ENCODE peak calls at places on chromosomes 12 and 14, in seven cellular contexts. One of them, this sample, is unnamed.

GRCh38 chr14:24351517-24351916 is 11.7 kb upstream of the RIPK3 start:
- DNase-seq in cardiac fibroblast: peak
- DNase-seq in ascending aorta: no peak
- DNase-seq in AG04449: no peak
- DNase-seq in kidney epithelial cell: no peak
- DNase-seq in upper lobe of right lung: no peak
- DNase-seq in astrocyte: no peak
- DNase-seq in this sample: no peak

GRCh38 chr12:7142809-7143465 is 12.8 kb downstream of the CLSTN3 start:
- DNase-seq in AG04449: no peak
- DNase-seq in cardiac fibroblast: no peak
- DNase-seq in upper lobe of right lung: peak
- DNase-seq in astrocyte: no peak
- DNase-seq in ascending aorta: no peak
- DNase-seq in kidney epithelial cell: no peak
- DNase-seq in this sample: no peak

GRCh38 chr12:54304187-54304810 is 3.5 kb upstream of the NFE2 start:
- DNase-seq in upper lobe of right lung: peak
- DNase-seq in AG04449: no peak
- DNase-seq in astrocyte: peak
- DNase-seq in ascending aorta: peak
- DNase-seq in cardiac fibroblast: peak
- DNase-seq in kidney epithelial cell: no peak
- DNase-seq in this sample: no peak

GRCh38 chr12:72270246-72270645 is 1.9 kb upstream of the TRHDE start:
- DNase-seq in upper lobe of right lung: no peak
- DNase-seq in ascending aorta: no peak
- DNase-seq in cardiac fibroblast: no peak
- DNase-seq in kidney epithelial cell: no peak
- DNase-seq in AG04449: no peak
- DNase-seq in astrocyte: no peak
- DNase-seq in this sample: no peak

GRCh38 chr12:62163368-62163767 is 96.8 kb upstream of the USP15 start:
- DNase-seq in upper lobe of right lung: no peak
- DNase-seq in AG04449: no peak
- DNase-seq in kidney epithelial cell: no peak
- DNase-seq in ascending aorta: no peak
- DNase-seq in cardiac fibroblast: no peak
- DNase-seq in astrocyte: no peak
- DNase-seq in this sample: no peak

GRCh38 chr14:95760596-95760995 is 46.7 kb upstream of the TCL1A start:
- DNase-seq in AG04449: no peak
- DNase-seq in ascending aorta: no peak
- DNase-seq in cardiac fibroblast: no peak
- DNase-seq in kidney epithelial cell: no peak
- DNase-seq in astrocyte: no peak
- DNase-seq in upper lobe of right lung: no peak
- DNase-seq in this sample: no peak

GRCh38 chr12:460301-461230 is 827 bp downstream of the B4GALNT3 start:
- DNase-seq in astrocyte: no peak
- DNase-seq in AG04449: no peak
- DNase-seq in kidney epithelial cell: no peak
- DNase-seq in ascending aorta: peak
- DNase-seq in upper lobe of right lung: peak
- DNase-seq in cardiac fibroblast: no peak
- DNase-seq in this sample: no peak

GRCh38 chr12:131948166-131948712 is 1.5 kb upstream of the EP400 start:
- DNase-seq in astrocyte: no peak
- DNase-seq in ascending aorta: no peak
- DNase-seq in cardiac fibroblast: no peak
- DNase-seq in kidney epithelial cell: no peak
- DNase-seq in upper lobe of right lung: no peak
- DNase-seq in AG04449: no peak
- DNase-seq in this sample: no peak

GRCh38 chr12:24759155-24759554 is 189.7 kb downstream of the BCAT1 start:
- DNase-seq in upper lobe of right lung: no peak
- DNase-seq in kidney epithelial cell: no peak
- DNase-seq in cardiac fibroblast: peak
- DNase-seq in AG04449: no peak
- DNase-seq in ascending aorta: no peak
- DNase-seq in astrocyte: peak
- DNase-seq in this sample: no peak

GRCh38 chr12:93780115-93780641 is 103.0 kb downstream of the CRADD start:
- DNase-seq in kidney epithelial cell: no peak
- DNase-seq in upper lobe of right lung: no peak
- DNase-seq in ascending aorta: no peak
- DNase-seq in AG04449: no peak
- DNase-seq in cardiac fibroblast: peak
- DNase-seq in astrocyte: no peak
- DNase-seq in this sample: no peak

GRCh38 chr12:104212516-104212915 is 3.1 kb upstream of the TXNRD1 start:
- DNase-seq in astrocyte: no peak
- DNase-seq in kidney epithelial cell: no peak
- DNase-seq in cardiac fibroblast: no peak
- DNase-seq in ascending aorta: no peak
- DNase-seq in AG04449: no peak
- DNase-seq in upper lobe of right lung: no peak
- DNase-seq in this sample: no peak

GRCh38 chr14:81406863-81407262 is 6.7 kb upstream of the STON2 start:
- DNase-seq in astrocyte: peak
- DNase-seq in ascending aorta: no peak
- DNase-seq in kidney epithelial cell: peak
- DNase-seq in upper lobe of right lung: no peak
- DNase-seq in cardiac fibroblast: peak
- DNase-seq in AG04449: no peak
- DNase-seq in this sample: no peak

GRCh38 chr12:75428767-75429166 is 37.9 kb downstream of the GLIPR1L2 start:
- DNase-seq in upper lobe of right lung: no peak
- DNase-seq in kidney epithelial cell: no peak
- DNase-seq in AG04449: no peak
- DNase-seq in cardiac fibroblast: no peak
- DNase-seq in ascending aorta: no peak
- DNase-seq in astrocyte: no peak
- DNase-seq in this sample: no peak

GRCh38 chr12:2580821-2581220 is 213.9 kb upstream of the FKBP4 start:
- DNase-seq in upper lobe of right lung: no peak
- DNase-seq in kidney epithelial cell: no peak
- DNase-seq in astrocyte: peak
- DNase-seq in cardiac fibroblast: peak
- DNase-seq in AG04449: peak
- DNase-seq in ascending aorta: no peak
- DNase-seq in this sample: no peak

GRCh38 chr12:74401966-74402365 is 135.7 kb upstream of the ATXN7L3B start:
- DNase-seq in ascending aorta: no peak
- DNase-seq in cardiac fibroblast: no peak
- DNase-seq in AG04449: no peak
- DNase-seq in upper lobe of right lung: no peak
- DNase-seq in astrocyte: no peak
- DNase-seq in kidney epithelial cell: no peak
- DNase-seq in this sample: no peak

GRCh38 chr14:101451166-101451565 is 110.1 kb upstream of the DIO3 start:
- DNase-seq in kidney epithelial cell: no peak
- DNase-seq in AG04449: no peak
- DNase-seq in astrocyte: no peak
- DNase-seq in upper lobe of right lung: no peak
- DNase-seq in ascending aorta: no peak
- DNase-seq in cardiac fibroblast: no peak
- DNase-seq in this sample: no peak

GRCh38 chr12:121611306-121611705 is 15.0 kb upstream of the ORAI1 start:
- DNase-seq in astrocyte: no peak
- DNase-seq in cardiac fibroblast: no peak
- DNase-seq in ascending aorta: no peak
- DNase-seq in upper lobe of right lung: no peak
- DNase-seq in kidney epithelial cell: no peak
- DNase-seq in AG04449: no peak
- DNase-seq in this sample: no peak

GRCh38 chr12:6457220-6457945 is 5.5 kb downstream of the TAPBPL start:
- DNase-seq in AG04449: no peak
- DNase-seq in ascending aorta: peak
- DNase-seq in kidney epithelial cell: no peak
- DNase-seq in cardiac fibroblast: no peak
- DNase-seq in astrocyte: no peak
- DNase-seq in upper lobe of right lung: no peak
- DNase-seq in this sample: no peak

GRCh38 chr14:52583544-52583943 is 30.9 kb downstream of the GPR137C start:
- DNase-seq in ascending aorta: no peak
- DNase-seq in AG04449: no peak
- DNase-seq in cardiac fibroblast: peak
- DNase-seq in kidney epithelial cell: no peak
- DNase-seq in upper lobe of right lung: no peak
- DNase-seq in astrocyte: peak
- DNase-seq in this sample: no peak

GRCh38 chr14:77663289-77663688 is 44.5 kb downstream of the ALKBH1 start:
- DNase-seq in cardiac fibroblast: peak
- DNase-seq in kidney epithelial cell: no peak
- DNase-seq in astrocyte: peak
- DNase-seq in upper lobe of right lung: no peak
- DNase-seq in ascending aorta: no peak
- DNase-seq in AG04449: no peak
- DNase-seq in this sample: no peak

GRCh38 chr14:23561873-23562821 is 5.4 kb downstream of the AP1G2 start:
- DNase-seq in upper lobe of right lung: peak
- DNase-seq in AG04449: no peak
- DNase-seq in kidney epithelial cell: no peak
- DNase-seq in ascending aorta: no peak
- DNase-seq in astrocyte: peak
- DNase-seq in cardiac fibroblast: peak
- DNase-seq in this sample: no peak

GRCh38 chr14:95463173-95463901 is 53.1 kb downstream of the SYNE3 start:
- DNase-seq in upper lobe of right lung: no peak
- DNase-seq in AG04449: no peak
- DNase-seq in kidney epithelial cell: no peak
- DNase-seq in astrocyte: no peak
- DNase-seq in cardiac fibroblast: no peak
- DNase-seq in ascending aorta: no peak
- DNase-seq in this sample: no peak

GRCh38 chr12:42625611-42626010 is 36.1 kb upstream of the PRICKLE1 start:
- DNase-seq in upper lobe of right lung: no peak
- DNase-seq in astrocyte: no peak
- DNase-seq in kidney epithelial cell: no peak
- DNase-seq in cardiac fibroblast: peak
- DNase-seq in AG04449: no peak
- DNase-seq in ascending aorta: no peak
- DNase-seq in this sample: no peak

DNA sequence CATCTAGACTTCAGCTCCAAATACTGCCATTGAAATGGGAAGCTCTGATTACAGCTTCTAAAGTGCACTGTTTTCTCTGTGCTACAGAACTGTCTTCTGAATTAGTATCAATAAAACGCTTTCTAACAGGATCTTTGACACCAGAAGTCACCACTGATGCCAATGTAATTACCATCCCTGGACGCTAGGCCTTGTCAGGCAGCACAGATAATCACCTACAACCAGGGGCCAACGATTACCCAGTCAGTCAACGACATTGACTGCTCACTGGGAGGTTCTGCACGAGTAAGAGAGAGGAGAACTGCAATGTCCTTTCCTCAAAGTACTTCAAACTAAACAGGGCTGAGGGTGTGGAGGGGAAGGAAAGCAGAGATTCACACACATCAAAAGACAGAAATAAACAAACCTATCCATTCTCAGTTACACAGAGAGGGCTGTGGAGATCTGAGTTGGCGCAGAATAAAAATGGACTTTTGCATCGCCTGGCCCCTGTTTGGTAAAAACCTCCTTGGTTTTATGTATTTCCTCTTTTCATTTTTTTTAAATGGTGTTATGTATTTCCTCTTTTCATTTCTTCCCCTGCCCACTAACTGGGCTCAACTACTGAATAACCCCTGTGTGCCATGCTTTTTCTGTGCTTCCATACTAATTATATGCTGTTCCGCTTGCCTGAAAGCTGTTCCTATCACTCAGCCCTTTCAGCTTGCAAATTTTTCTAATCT is 492.2 kb downstream of the APAF1 start:
- DNase-seq in cardiac fibroblast: no peak
- DNase-seq in upper lobe of right lung: no peak
- DNase-seq in astrocyte: no peak
- DNase-seq in kidney epithelial cell: no peak
- DNase-seq in ascending aorta: no peak
- DNase-seq in AG04449: no peak
- DNase-seq in this sample: no peak
- TF ChIP-seq CTCF in cardiac fibroblast: no peak
- TF ChIP-seq CTCF in upper lobe of right lung: no peak
- TF ChIP-seq CTCF in astrocyte: no peak
- TF ChIP-seq CTCF in kidney epithelial cell: no peak
- TF ChIP-seq CTCF in ascending aorta: no peak
- TF ChIP-seq CTCF in AG04449: no peak
- TF ChIP-seq CTCF in this sample: peak

GRCh38 chr14:89339579-89339978 is 77.5 kb downstream of the FOXN3 start:
- DNase-seq in AG04449: no peak
- DNase-seq in cardiac fibroblast: no peak
- DNase-seq in astrocyte: no peak
- DNase-seq in kidney epithelial cell: no peak
- DNase-seq in upper lobe of right lung: no peak
- DNase-seq in ascending aorta: no peak
- DNase-seq in this sample: no peak
- H3K4me3 ChIP-seq in AG04449: no peak
- H3K4me3 ChIP-seq in cardiac fibroblast: no peak
- H3K4me3 ChIP-seq in astrocyte: no peak
- H3K4me3 ChIP-seq in kidney epithelial cell: no peak
- H3K4me3 ChIP-seq in upper lobe of right lung: no peak
- H3K4me3 ChIP-seq in ascending aorta: no peak
- H3K4me3 ChIP-seq in this sample: no peak

GRCh38 chr12:77016621-77017020 is 48.7 kb downstream of the E2F7 start:
- DNase-seq in upper lobe of right lung: no peak
- DNase-seq in astrocyte: no peak
- DNase-seq in ascending aorta: no peak
- DNase-seq in cardiac fibroblast: no peak
- DNase-seq in kidney epithelial cell: no peak
- DNase-seq in AG04449: no peak
- DNase-seq in this sample: no peak
- TF ChIP-seq CTCF in upper lobe of right lung: no peak
- TF ChIP-seq CTCF in astrocyte: no peak
- TF ChIP-seq CTCF in ascending aorta: no peak
- TF ChIP-seq CTCF in cardiac fibroblast: no peak
- TF ChIP-seq CTCF in kidney epithelial cell: no peak
- TF ChIP-seq CTCF in AG04449: no peak
- TF ChIP-seq CTCF in this sample: no peak

DNA sequence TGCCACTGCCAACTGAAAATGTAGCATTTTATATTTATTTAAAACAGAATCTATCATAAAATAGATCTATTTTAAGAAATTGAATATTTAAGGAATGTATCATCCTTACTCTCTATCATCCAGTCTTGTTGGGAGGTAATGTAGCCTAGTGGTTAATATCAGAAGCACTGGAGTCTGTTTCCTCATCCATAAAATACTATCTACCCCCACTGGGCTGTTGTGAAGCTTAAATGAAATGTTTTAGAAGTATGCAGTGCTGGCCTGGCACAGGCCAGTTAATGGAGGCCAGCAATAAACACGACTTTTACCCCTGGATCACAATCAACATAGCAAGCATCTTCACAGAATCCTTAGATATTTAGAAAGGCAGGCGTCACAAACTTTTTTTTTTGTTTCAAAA is 188.0 kb downstream of the CAND1 start:
- DNase-seq in ascending aorta: no peak
- DNase-seq in kidney epithelial cell: no peak
- DNase-seq in AG04449: no peak
- DNase-seq in cardiac fibroblast: no peak
- DNase-seq in astrocyte: no peak
- DNase-seq in upper lobe of right lung: no peak
- DNase-seq in this sample: no peak
- H3K4me3 ChIP-seq in ascending aorta: no peak
- H3K4me3 ChIP-seq in kidney epithelial cell: no peak
- H3K4me3 ChIP-seq in AG04449: no peak
- H3K4me3 ChIP-seq in cardiac fibroblast: no peak
- H3K4me3 ChIP-seq in astrocyte: no peak
- H3K4me3 ChIP-seq in upper lobe of right lung: no peak
- H3K4me3 ChIP-seq in this sample: no peak

GRCh38 chr14:104094056-104094708 is 8.7 kb downstream of the ASPG start:
- DNase-seq in AG04449: no peak
- DNase-seq in ascending aorta: no peak
- DNase-seq in upper lobe of right lung: peak
- DNase-seq in cardiac fibroblast: no peak
- DNase-seq in astrocyte: no peak
- DNase-seq in kidney epithelial cell: no peak
- DNase-seq in this sample: no peak
- TF ChIP-seq CTCF in AG04449: no peak
- TF ChIP-seq CTCF in ascending aorta: no peak
- TF ChIP-seq CTCF in upper lobe of right lung: no peak
- TF ChIP-seq CTCF in cardiac fibroblast: no peak
- TF ChIP-seq CTCF in astrocyte: no peak
- TF ChIP-seq CTCF in kidney epithelial cell: no peak
- TF ChIP-seq CTCF in this sample: no peak